ENCODE peak calls at places on chromosome 4, in five cellular contexts. G is suprapubic skin, N is BJ, V is hepatocyte, A is IMR-90. O is an unnamed sample. For H3K36me3, the result is how much of the 10 kb centered on the place peaks cover.

GRCh38 chr4:13294961-13295605 is 189.1 kb downstream of the RAB28 start:
- DNase-seq in A (no peak), G (no peak), V (peak), N (no peak), O (no peak)

GRCh38 chr4:138953962-138954371 is 61.6 kb upstream of the NOCT start:
- DNase-seq in V (no peak), G (peak), N (peak), A (peak), O (no peak)

GRCh38 chr4:117773067-117773946 is 261.0 kb upstream of the NDST3 start:
- DNase-seq in N (no peak), V (no peak), G (no peak), A (no peak), O (peak)

GRCh38 chr4:2936773-2937145 is 26.4 kb downstream of the NOP14 start:
- DNase-seq in A (peak), G (peak), N (no peak), V (peak), O (peak)

GRCh38 chr4:43903456-43903855 is 545.2 kb downstream of the KCTD8 start:
- DNase-seq in V (no peak), N (no peak), A (no peak), G (no peak), O (no peak)

GRCh38 chr4:30073001-30073710 is 647.0 kb upstream of the PCDH7 start:
- DNase-seq in V (no peak), G (no peak), A (no peak), N (no peak), O (no peak)

GRCh38 chr4:152451496-152451895 is 84.4 kb downstream of the FBXW7 start:
- DNase-seq in V (no peak), A (no peak), G (no peak), N (no peak), O (no peak)

GRCh38 chr4:123977623-123978022 is 581.0 kb downstream of the SPRY1 start:
- DNase-seq in N (no peak), V (peak), G (no peak), A (peak), O (no peak)

GRCh38 chr4:8272472-8273428 is 3.2 kb downstream of the HTRA3 start:
- DNase-seq in N (no peak), A (peak), V (no peak), G (no peak), O (no peak)

GRCh38 chr4:117447925-117448324 is 362.5 kb upstream of the TRAM1L1 start:
- DNase-seq in V (no peak), N (no peak), G (no peak), A (no peak), O (peak)

GRCh38 chr4:61200195-61200990 is at the start of gene ADGRL3:
- DNase-seq in V (peak), N (no peak), A (peak), G (peak), O (peak)

GRCh38 chr4:55435136-55435535 is 39.4 kb downstream of the TMEM165 start:
- DNase-seq in N (no peak), A (peak), V (peak), G (no peak), O (no peak)

GRCh38 chr4:124753941-124754581 is 41.5 kb upstream of the ANKRD50 start:
- DNase-seq in A (peak), N (no peak), V (peak), G (no peak), O (no peak)

GRCh38 chr4:13087041-13087440 is 397.1 kb downstream of the RAB28 start:
- DNase-seq in N (no peak), G (no peak), V (no peak), A (no peak), O (no peak)

GRCh38 chr4:37749398-37749988 is 63.3 kb upstream of the RELL1 start:
- DNase-seq in G (no peak), V (no peak), A (no peak), N (no peak), O (no peak)

GRCh38 chr4:77172336-77172735 is 15.3 kb downstream of the CCNG2 start:
- DNase-seq in V (no peak), G (no peak), A (peak), N (peak), O (no peak)

GRCh38 chr4:94678896-94679295 is 78.9 kb upstream of the BMPR1B start:
- DNase-seq in V (no peak), N (peak), G (no peak), A (peak), O (no peak)

GRCh38 chr4:92099851-92100250 is 203.9 kb upstream of the GRID2 start:
- DNase-seq in N (no peak), A (no peak), G (no peak), V (no peak), O (no peak)

GRCh38 chr4:88949605-88950004 is 107.4 kb downstream of the FAM13A start:
- DNase-seq in A (no peak), G (no peak), N (no peak), V (no peak), O (no peak)

GRCh38 chr4:84894621-84895020 is 71.9 kb downstream of the WDFY3 start:
- DNase-seq in G (no peak), A (no peak), N (no peak), V (no peak), O (no peak)

GRCh38 chr4:61590881-61591280 is 390.8 kb downstream of the ADGRL3 start:
- DNase-seq in G (no peak), A (no peak), V (no peak), N (no peak), O (no peak)

GRCh38 chr4:30537462-30537861 is 182.7 kb upstream of the PCDH7 start:
- DNase-seq in V (peak), G (no peak), N (peak), A (peak), O (no peak)

GRCh38 chr4:183264614-183265013 is 55.5 kb downstream of the CLDN22 start:
- DNase-seq in V (no peak), G (no peak), A (peak), N (peak), O (no peak)

GRCh38 chr4:26410385-26411293 is 79.6 kb downstream of the CCKAR start:
- DNase-seq in A (peak), N (peak), V (peak), G (no peak), O (no peak)

GRCh38 chr4:65865489-65865888 is 195.2 kb upstream of the EPHA5 start:
- DNase-seq in G (no peak), N (no peak), V (peak), A (no peak), O (no peak)

GRCh38 chr4:168811793-168812651 is 198.0 kb downstream of the CBR4 start:
- DNase-seq in V (peak), A (peak), N (no peak), G (no peak), O (no peak)

GRCh38 chr4:57109847-57110634 is at the start of gene IGFBP7:
- DNase-seq in G (peak), V (peak), A (no peak), N (no peak), O (peak)

GRCh38 chr4:103786014-103786413 is 66.2 kb upstream of the TACR3 start:
- DNase-seq in G (no peak), V (peak), A (no peak), N (no peak), O (no peak)

GRCh38 chr4:100016191-100016590 is 66.1 kb upstream of the H2AZ1 start:
- DNase-seq in V (no peak), N (peak), A (peak), G (no peak), O (no peak)

GRCh38 chr4:108465886-108466491 is 154.4 kb upstream of the RPL34 start:
- DNase-seq in N (no peak), G (no peak), A (no peak), V (no peak), O (no peak)

GRCh38 chr4:128540122-128540521 is 252.5 kb upstream of the PGRMC2 start:
- DNase-seq in A (no peak), G (no peak), N (no peak), V (no peak), O (no peak)

DNA sequence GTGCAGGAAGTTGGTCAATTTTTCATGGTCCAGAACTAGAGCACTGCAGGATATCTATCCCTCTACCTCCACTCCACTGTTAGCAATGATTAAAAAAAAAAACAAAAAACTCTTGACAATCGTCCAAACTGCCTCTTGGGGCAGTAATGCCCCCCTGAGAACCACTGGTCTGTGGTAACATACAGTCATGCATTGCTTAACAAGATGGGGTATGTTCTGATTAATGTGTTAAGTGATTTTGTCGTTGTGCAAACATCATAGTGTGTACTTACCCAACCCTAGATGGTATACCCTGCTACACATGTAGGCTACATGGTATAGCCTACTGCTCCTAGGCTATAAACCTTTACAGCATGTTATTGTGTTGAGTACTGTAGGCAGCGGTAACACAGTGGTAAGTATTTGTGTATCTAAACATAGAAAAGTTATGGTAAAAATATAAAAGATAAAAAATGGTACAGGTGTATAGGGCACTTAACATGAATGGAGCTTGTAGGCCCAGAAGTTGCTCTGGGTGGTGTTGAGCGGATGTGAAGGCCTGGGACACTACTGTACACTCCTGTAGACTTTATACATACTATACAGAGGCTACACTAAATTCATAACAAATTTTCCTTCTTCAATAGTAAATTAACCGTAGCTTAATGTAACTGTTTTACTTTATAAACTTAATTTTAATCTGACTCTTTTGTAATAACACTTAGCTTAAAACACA is 34.1 kb downstream of the ART3 start:
- DNase-seq in V (no peak), G (no peak), N (no peak), A (no peak), O (no peak)
- TF ChIP-seq CTCF in V (no peak), G (no peak), N (no peak), A (no peak), O (no peak)

GRCh38 chr4:24576276-24576675 is 8.1 kb downstream of the DHX15 start:
- DNase-seq in G (no peak), V (no peak), A (no peak), N (no peak), O (no peak)
- H3K36me3 ChIP-seq in G (under half), V (under half), A (under half), N (under half), O (under half)

GRCh38 chr4:74942251-74942917 is 9.5 kb downstream of the PARM1 start:
- DNase-seq in V (no peak), N (no peak), G (no peak), A (no peak), O (no peak)
- TF ChIP-seq CTCF in V (no peak), N (no peak), G (no peak), A (no peak), O (no peak)

DNA sequence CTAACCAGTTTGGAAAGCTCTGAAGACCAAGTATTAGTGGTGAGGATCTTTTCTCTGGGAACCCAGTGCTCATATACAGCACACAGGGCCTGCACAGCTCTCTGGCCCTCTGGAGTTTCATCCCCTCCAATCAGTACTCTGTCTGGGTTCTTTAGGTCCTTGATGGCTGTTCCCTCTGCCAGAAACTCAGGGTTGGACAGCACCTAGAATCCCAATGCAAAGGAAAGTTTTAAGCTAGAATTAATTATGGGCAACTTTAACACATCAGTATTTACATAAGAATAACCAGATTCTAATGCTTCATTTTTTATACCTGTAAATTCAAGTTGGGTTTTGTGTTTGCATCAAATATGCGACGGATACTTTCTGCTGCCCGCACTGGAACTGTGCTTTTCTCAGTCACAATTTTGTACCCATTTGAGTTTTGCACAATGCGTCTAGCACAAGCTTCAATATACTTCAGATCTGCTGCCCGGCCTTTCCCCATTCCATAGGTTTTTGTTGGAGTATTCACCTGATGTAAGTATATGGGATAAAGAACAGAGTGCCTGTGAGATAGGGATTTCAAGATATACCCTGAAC is 16.8 kb downstream of the UGDH start:
- DNase-seq in V (no peak), G (no peak), A (no peak), N (no peak), O (no peak)
- H3K36me3 ChIP-seq in V (under half), G (half or more), A (under half), N (under half), O (under half)

O was measured in mucosa of descending colon.